ENCODE peak calls at places on chromosome 15, in seven cellular contexts. Y is K562, P is upper lobe of right lung, B is OCI-LY7, M is pancreas, F is upper lobe of left lung, E is Peyer's patch. X is an unnamed sample.

GRCh38 chr15:64906402-64906801 is 5.3 kb upstream of the ANKDD1A start:
- DNase-seq in M (no peak), F (no peak), Y (no peak), B (no peak), E (no peak), P (no peak), X (no peak)

GRCh38 chr15:71891026-71891425 is 80.7 kb downstream of the NR2E3 start:
- DNase-seq in Y (no peak), M (no peak), P (no peak), F (peak; percentile 55), B (peak; percentile 2), E (no peak), X (no peak)

GRCh38 chr15:96657096-96657495 is 326.6 kb downstream of the NR2F2 start:
- DNase-seq in B (no peak), P (no peak), M (no peak), E (no peak), F (no peak), Y (no peak), X (no peak)

GRCh38 chr15:30956216-30956803 is 35.1 kb downstream of the MTMR10 start:
- DNase-seq in E (no peak), M (no peak), Y (no peak), B (no peak), F (no peak), P (no peak), X (no peak)

GRCh38 chr15:49037546-49037940 is 8.7 kb downstream of the SECISBP2L start:
- DNase-seq in Y (no peak), B (no peak), P (no peak), M (no peak), E (no peak), F (no peak), X (no peak)

GRCh38 chr15:40343512-40343911 is 2.8 kb upstream of the CCDC9B start:
- DNase-seq in P (no peak), M (peak; percentile 38), Y (no peak), F (no peak), B (no peak), E (no peak), X (peak; percentile 83)

GRCh38 chr15:48031973-48032372 is 88.8 kb upstream of the SLC24A5 start:
- DNase-seq in E (no peak), M (no peak), F (no peak), B (no peak), Y (no peak), P (no peak), X (no peak)

GRCh38 chr15:68614621-68615035 is 35.8 kb downstream of the CORO2B start:
- DNase-seq in P (no peak), F (no peak), E (no peak), Y (no peak), M (no peak), B (no peak), X (no peak)

GRCh38 chr15:54594115-54594514 is 602.6 kb downstream of the RSL24D1 start:
- DNase-seq in Y (no peak), E (no peak), B (no peak), P (no peak), M (no peak), F (no peak), X (no peak)

GRCh38 chr15:89101302-89102191 is 13.3 kb downstream of the ABHD2 start:
- DNase-seq in Y (no peak), B (no peak), M (no peak), E (peak; percentile 72), P (peak; percentile 76), F (peak; percentile 83), X (peak; percentile 98)

GRCh38 chr15:80153900-80154299 is 1.1 kb downstream of the FAH start:
- DNase-seq in F (no peak), M (no peak), B (no peak), P (no peak), Y (peak; percentile 56), E (no peak), X (peak; percentile 75)

GRCh38 chr15:78810377-78811123 is 714 bp downstream of the ADAMTS7 start:
- DNase-seq in F (no peak), E (peak; percentile 55), M (peak; percentile 77), Y (no peak), P (peak; percentile 78), B (no peak), X (peak; percentile 27)

GRCh38 chr15:74396445-74397238 is 29.2 kb upstream of the CYP11A1 start:
- DNase-seq in F (no peak), Y (no peak), M (no peak), B (no peak), P (no peak), E (peak; percentile 83), X (peak; percentile 88)

GRCh38 chr15:83733206-83733605 is 79.3 kb downstream of the ADAMTSL3 start:
- DNase-seq in E (no peak), Y (no peak), B (no peak), F (no peak), P (no peak), M (no peak), X (peak; percentile 35)

GRCh38 chr15:92521624-92522008 is 127.9 kb downstream of the ST8SIA2 start:
- DNase-seq in F (peak; percentile 74), M (peak; percentile 64), Y (peak; percentile 57), P (no peak), B (peak; percentile 35), E (peak; percentile 77), X (peak; percentile 81)

GRCh38 chr15:63350178-63350621 is 31.4 kb downstream of the CA12 start:
- DNase-seq in M (no peak), B (no peak), Y (no peak), E (no peak), P (no peak), F (no peak), X (no peak)

GRCh38 chr15:59296181-59296617 is 76.5 kb downstream of the MYO1E start:
- DNase-seq in B (no peak), M (no peak), P (no peak), Y (no peak), F (no peak), E (peak; percentile 36), X (peak; percentile 97)

GRCh38 chr15:72515591-72516389 is 41.7 kb downstream of the ARIH1 start:
- DNase-seq in Y (no peak), B (no peak), P (no peak), F (no peak), M (no peak), E (no peak), X (peak; percentile 28)

GRCh38 chr15:31360843-31361763 is 34.5 kb downstream of the KLF13 start:
- DNase-seq in Y (no peak), F (peak; percentile 85), M (peak; percentile 75), P (peak; percentile 71), E (peak; percentile 96), B (peak; percentile 97), X (no peak)

GRCh38 chr15:100973351-100974034 is 54.3 kb downstream of the LRRK1 start:
- DNase-seq in B (no peak), F (no peak), P (no peak), E (no peak), M (peak; percentile 56), Y (no peak), X (no peak)
- TF ChIP-seq CTCF in B (no peak), F (no peak), P (no peak), E (peak; percentile 34), M (no peak), Y (no peak), X (no peak)

GRCh38 chr15:56468271-56468912 is 3.5 kb upstream of the MNS1 start:
- DNase-seq in E (no peak), B (peak; percentile 20), Y (no peak), M (no peak), F (no peak), P (no peak), X (peak; percentile 42)
- H3K4me3 ChIP-seq in E (peak overlapping the region; percentile 36), B (no peak overlapping the region), Y (peak overlapping the region; percentile 5), M (no peak overlapping the region), F (no peak overlapping the region), P (peak overlapping the region; percentile 36), X (peak overlapping the region; percentile 23)

GRCh38 chr15:90393040-90393439 is 5.0 kb downstream of the IQGAP1 start:
- DNase-seq in E (no peak), P (no peak), Y (no peak), B (no peak), F (no peak), M (no peak), X (no peak)

GRCh38 chr15:90386221-90386620 is 1.8 kb upstream of the IQGAP1 start:
- DNase-seq in E (no peak), M (no peak), Y (no peak), P (no peak), B (no peak), F (no peak), X (no peak)

GRCh38 chr15:90389513-90389912 is 1.5 kb downstream of the IQGAP1 start:
- DNase-seq in P (no peak), E (no peak), Y (no peak), B (no peak), M (no peak), F (no peak), X (no peak)

GRCh38 chr15:90387534-90388461 is at the start of gene IQGAP1:
- DNase-seq in E (peak; percentile 99), F (peak; percentile 99), M (peak; percentile 98), B (peak; percentile 98), P (peak; percentile 99), Y (peak; percentile 97), X (peak; percentile 95)

DNA sequence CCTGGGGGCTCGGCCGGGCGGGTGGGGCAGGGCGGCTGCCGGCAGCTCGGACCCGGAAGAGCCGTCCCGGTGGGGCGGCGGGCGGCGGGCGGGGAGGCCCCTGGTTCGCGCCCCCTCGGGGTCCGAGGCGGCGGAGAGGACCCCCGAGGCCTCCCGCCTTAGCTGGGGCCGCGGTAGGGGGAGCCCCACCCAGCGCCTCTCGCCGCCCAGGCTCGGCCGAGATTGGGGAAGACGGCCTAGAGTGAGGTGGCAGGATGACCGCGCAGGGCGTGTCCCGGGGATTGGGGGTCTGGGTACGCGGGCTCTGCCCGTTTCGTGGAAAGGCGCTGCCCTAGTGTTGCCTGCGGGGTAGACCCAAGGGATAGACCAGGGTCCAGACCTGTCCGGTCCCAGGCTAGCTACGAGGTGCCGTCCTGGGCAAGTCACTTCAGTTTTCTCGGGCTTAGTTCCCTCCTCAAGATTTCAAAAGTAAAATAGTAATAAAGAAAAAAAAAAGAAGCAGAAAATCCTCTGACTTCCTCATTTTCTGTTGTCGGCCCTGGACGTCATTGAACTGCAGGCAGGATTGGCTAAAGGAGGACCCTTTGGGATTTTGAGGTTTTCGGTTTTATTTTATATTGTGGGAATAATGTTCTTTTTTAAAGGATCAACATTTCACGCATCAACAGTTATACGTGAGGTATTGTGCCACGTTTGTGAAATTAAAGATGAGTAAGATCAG is 580 bp downstream of the IQGAP1 start:
- DNase-seq in F (peak; percentile 70), P (peak; percentile 90), Y (peak; percentile 63), B (peak; percentile 76), M (peak; percentile 82), E (peak; percentile 80), X (peak; percentile 50)
- TF ChIP-seq CTCF in F (no peak), P (no peak), Y (no peak), B (peak; percentile 20), M (no peak), E (no peak), X (no peak)

GRCh38 chr15:61182955-61183354 is 46.1 kb downstream of the RORA start:
- DNase-seq in M (no peak), P (no peak), F (no peak), B (no peak), Y (no peak), E (no peak), X (peak; percentile 23)

GRCh38 chr15:61185759-61186158 is 43.3 kb downstream of the RORA start:
- DNase-seq in Y (no peak), B (no peak), M (no peak), E (no peak), P (no peak), F (no peak), X (no peak)

GRCh38 chr15:61184431-61184830 is 44.7 kb downstream of the RORA start:
- DNase-seq in P (no peak), F (no peak), B (peak; percentile 12), E (no peak), M (no peak), Y (no peak), X (no peak)

GRCh38 chr15:61188168-61188567 is 40.9 kb downstream of the RORA start:
- DNase-seq in B (no peak), E (no peak), F (no peak), P (no peak), M (no peak), Y (no peak), X (no peak)

GRCh38 chr15:61186905-61187865 is 41.9 kb downstream of the RORA start:
- DNase-seq in F (peak; percentile 26), B (no peak), M (no peak), P (peak; percentile 71), E (no peak), Y (no peak), X (no peak)
- H3K4me3 ChIP-seq in F (no peak overlapping the region), B (no peak overlapping the region), M (no peak overlapping the region), P (no peak overlapping the region), E (no peak overlapping the region), Y (no peak overlapping the region), X (no peak overlapping the region)

X was measured in fibroblast of mammary gland.